ENCODE peak calls at places on chromosomes 5 and 9, in four cellular contexts. S is neuronal stem cell, D is SK-N-SH, B is HCT116. M is an unnamed sample. For H3K36me3, the result is how much of the 10 kb centered on the place peaks cover.

GRCh38 chr5:132279801-132280200 is 14.4 kb upstream of the SLC22A4 start:
- DNase-seq in S (no peak), D (no peak), B (no peak), M (no peak)

GRCh38 chr9:33220681-33221567 is 19.0 kb upstream of the SPINK4 start:
- DNase-seq in S (no peak), D (no peak), B (no peak), M (no peak)

GRCh38 chr5:173056783-173057061 is 570 bp downstream of the CREBRF start:
- DNase-seq in S (no peak), D (peak), B (no peak), M (no peak)

GRCh38 chr5:145925803-145926202 is 10.6 kb upstream of the SH3RF2 start:
- DNase-seq in S (no peak), D (no peak), B (no peak), M (no peak)

GRCh38 chr5:55993628-55994501 is 898 bp downstream of the IL6ST start:
- DNase-seq in S (no peak), D (no peak), B (no peak), M (no peak)

GRCh38 chr9:93467062-93467416 is 13.7 kb upstream of the FAM120AOS start:
- DNase-seq in S (no peak), D (no peak), B (no peak), M (no peak)

GRCh38 chr5:96957125-96958041 is 21.5 kb downstream of the LNPEP start:
- DNase-seq in S (no peak), D (no peak), B (no peak), M (no peak)

GRCh38 chr9:89349607-89350006 is 31.3 kb downstream of the SECISBP2 start:
- DNase-seq in S (no peak), D (no peak), B (no peak), M (no peak)

GRCh38 chr5:82749453-82749852 is 327.7 kb downstream of the TMEM167A start:
- DNase-seq in S (no peak), D (peak), B (no peak), M (no peak)

GRCh38 chr9:16715404-16715803 is 155.1 kb downstream of the BNC2 start:
- DNase-seq in S (no peak), D (no peak), B (no peak), M (no peak)

GRCh38 chr5:74201334-74202081 is 439.0 kb downstream of the ENC1 start:
- DNase-seq in S (no peak), D (no peak), B (no peak), M (no peak)

GRCh38 chr9:77085416-77085815 is 66.0 kb downstream of the FOXB2 start:
- DNase-seq in S (no peak), D (no peak), B (no peak), M (no peak)

GRCh38 chr9:93860694-93861658 is 94.2 kb downstream of the BARX1 start:
- DNase-seq in S (no peak), D (peak), B (no peak), M (peak)

GRCh38 chr9:74309654-74310053 is 187.5 kb upstream of the RORB start:
- DNase-seq in S (no peak), D (no peak), B (no peak), M (peak)
- H3K36me3 ChIP-seq in S (under half), D (under half), B (under half), M (under half)

GRCh38 chr5:2177244-2177643 is 294.5 kb upstream of the IRX4 start:
- DNase-seq in S (no peak), D (no peak), B (no peak), M (no peak)
- H2AFZ ChIP-seq in S (no peak), D (no peak), B (no peak), M (no peak)

DNA sequence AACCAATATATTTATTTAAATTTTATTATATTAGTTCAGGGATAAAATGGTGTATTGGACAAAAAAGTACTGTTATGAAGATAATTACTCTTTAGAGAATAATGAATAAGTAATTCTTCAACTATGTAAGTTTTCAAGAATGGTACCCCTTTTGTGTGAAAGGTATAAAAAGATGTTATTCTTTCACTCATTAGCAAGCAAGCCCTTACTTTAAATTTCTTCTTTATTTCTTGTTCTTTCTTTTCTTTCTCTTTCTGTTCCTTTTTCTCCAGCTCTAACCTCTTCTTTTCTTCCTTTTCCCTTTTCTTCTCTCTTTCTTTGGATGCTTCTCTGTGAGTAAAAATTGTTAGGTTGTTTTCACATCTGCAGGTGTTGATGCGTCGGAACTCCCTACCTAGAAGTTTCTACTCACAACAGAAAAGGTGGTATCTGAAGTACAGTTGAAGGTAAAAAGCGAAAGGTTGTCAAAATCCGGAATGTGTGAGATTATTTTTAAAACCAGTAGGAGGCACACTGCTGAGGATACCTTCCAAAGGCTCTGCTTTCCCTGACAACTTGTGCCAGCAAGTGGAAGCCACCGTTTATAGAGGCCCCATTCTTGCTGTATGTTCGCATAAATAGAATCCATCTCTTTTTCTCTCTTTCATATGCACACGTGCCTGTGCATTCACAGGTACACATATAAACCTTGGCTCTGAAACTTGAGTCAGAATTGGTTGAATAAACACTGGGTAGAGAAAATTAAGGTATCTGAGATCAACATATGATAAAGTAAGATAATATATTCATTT is 63.4 kb upstream of the RICTOR start:
- DNase-seq in S (no peak), D (no peak), B (peak), M (peak)
- H3K36me3 ChIP-seq in S (under half), D (under half), B (under half), M (under half)

GRCh38 chr5:127705120-127705892 is 2.1 kb downstream of the CCDC192 start:
- DNase-seq in S (no peak), D (no peak), B (peak), M (peak)

GRCh38 chr5:127702434-127702833 is 757 bp upstream of the CCDC192 start:
- DNase-seq in S (no peak), D (no peak), B (no peak), M (no peak)

GRCh38 chr5:127702913-127703575 is at the start of gene CCDC192:
- DNase-seq in S (no peak), D (no peak), B (no peak), M (peak)

GRCh38 chr5:127707209-127707608 is 4.0 kb downstream of the CCDC192 start:
- DNase-seq in S (no peak), D (no peak), B (no peak), M (no peak)

DNA sequence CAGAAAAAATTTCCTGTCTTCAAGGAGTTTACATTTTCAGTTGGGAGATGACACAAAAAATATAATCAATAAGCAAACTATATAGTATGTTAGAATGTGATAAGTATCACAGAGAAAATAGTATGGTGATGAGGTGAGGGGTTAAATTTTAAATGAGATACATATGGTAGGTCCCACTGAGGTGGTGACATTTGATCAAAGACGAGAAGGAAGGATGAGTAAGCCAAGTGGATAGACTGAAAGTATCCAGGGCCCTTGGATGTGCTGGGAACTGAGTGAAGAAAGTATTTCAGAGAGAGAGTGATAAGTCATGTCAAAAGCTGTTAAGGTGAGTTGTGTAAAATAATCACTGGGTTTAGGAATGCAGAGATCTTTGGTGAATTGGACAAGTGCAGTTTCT is 3.5 kb downstream of the CCDC192 start:
- DNase-seq in S (no peak), D (no peak), B (no peak), M (no peak)
- H2AFZ ChIP-seq in S (no peak), D (no peak), B (no peak), M (peak)

GRCh38 chr5:150529147-150529546 is 21.2 kb downstream of the NDST1 start:
- DNase-seq in S (no peak), D (no peak), B (no peak), M (no peak)

GRCh38 chr5:150529555-150529954 is 21.6 kb downstream of the NDST1 start:
- DNase-seq in S (no peak), D (no peak), B (no peak), M (no peak)

GRCh38 chr5:150530992-150531588 is 23.2 kb downstream of the NDST1 start:
- DNase-seq in S (no peak), D (no peak), B (no peak), M (no peak)

GRCh38 chr5:150531686-150532085 is 23.8 kb downstream of the NDST1 start:
- DNase-seq in S (no peak), D (no peak), B (no peak), M (no peak)

DNA sequence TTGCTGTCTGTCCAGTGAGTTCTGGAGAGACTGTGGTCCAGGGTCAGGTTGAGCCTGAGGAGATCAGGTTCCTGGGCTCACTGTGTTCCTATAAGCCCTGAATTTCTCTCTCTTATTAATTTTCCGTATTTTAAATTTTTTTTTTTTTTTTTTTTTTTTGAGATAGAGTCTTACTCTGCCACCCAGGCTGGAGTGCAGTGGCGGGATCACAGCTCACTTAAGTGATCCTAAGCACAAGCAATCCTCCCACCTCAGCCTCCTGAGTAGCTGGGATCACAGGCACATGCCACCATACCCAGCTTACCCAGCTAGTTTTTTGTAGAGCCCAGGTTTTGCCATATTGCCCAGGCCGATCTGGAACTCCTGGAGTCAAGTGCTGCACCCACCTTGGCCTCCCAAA is 22.5 kb downstream of the NDST1 start:
- DNase-seq in S (no peak), D (no peak), B (no peak), M (no peak)
- H3K36me3 ChIP-seq in S (under half), D (under half), B (under half), M (under half)

GRCh38 chr9:113570749-113571711 is 107.5 kb downstream of the RGS3 start:
- DNase-seq in S (no peak), D (no peak), B (no peak), M (no peak)

GRCh38 chr9:113572076-113572861 is 108.7 kb downstream of the RGS3 start:
- DNase-seq in S (no peak), D (no peak), B (no peak), M (no peak)

GRCh38 chr9:113574381-113575262 is 111.1 kb downstream of the RGS3 start:
- DNase-seq in S (no peak), D (no peak), B (no peak), M (no peak)

GRCh38 chr9:113573303-113573958 is 109.9 kb downstream of the RGS3 start:
- DNase-seq in S (no peak), D (no peak), B (no peak), M (no peak)

GRCh38 chr9:113573959-113574352 is 110.4 kb downstream of the RGS3 start:
- DNase-seq in S (no peak), D (no peak), B (no peak), M (no peak)
- H2AFZ ChIP-seq in S (no peak), D (no peak), B (no peak), M (no peak)

DNA sequence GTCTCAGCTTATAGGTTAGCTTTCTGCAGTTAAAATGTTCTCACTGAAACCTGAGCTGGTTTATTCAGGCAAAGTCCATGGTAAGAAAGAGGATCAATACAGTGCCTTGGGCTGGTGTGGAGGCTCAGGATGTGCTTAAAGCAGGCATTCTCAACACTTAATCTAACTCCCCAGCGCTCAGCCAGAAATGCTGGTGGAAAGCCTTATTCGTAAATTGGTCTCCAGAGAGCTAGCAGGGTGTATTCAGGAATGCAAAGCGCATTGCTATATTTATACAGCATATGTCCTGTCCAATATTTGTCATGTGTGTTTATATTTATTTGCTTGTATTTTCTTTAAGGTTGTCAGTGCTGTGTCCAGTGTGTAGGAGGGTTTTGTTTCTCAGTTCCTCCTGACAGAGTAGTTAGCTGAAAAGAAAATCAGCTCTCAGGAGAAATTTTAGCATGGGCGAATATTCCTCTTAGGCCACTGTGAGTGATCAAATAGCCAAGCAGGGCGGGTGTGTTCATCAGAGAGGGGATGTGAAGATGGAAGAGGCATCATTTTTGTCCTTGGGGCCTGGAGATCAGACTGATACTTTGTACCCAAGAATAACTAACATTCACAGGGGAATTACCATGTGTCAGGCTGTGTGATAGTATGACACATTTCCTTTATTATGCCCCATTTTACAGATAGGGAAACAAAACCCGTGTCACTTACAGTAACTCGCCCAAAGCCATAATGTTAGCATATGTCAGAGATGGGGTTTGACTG is 65.8 kb downstream of the DOCK2 start:
- DNase-seq in S (no peak), D (no peak), B (no peak), M (no peak)
- H3K36me3 ChIP-seq in S (under half), D (under half), B (under half), M (under half)